ENCODE peak calls at places on chromosomes 6 and 20, in four cellular contexts. M is sigmoid colon, A is MM.1S, V is dorsolateral prefrontal cortex. Y is an unnamed sample.

GRCh38 chr20:20211274-20211987 is 156.5 kb upstream of the INSM1 start:
- DNase-seq in V (no peak), M (no peak), A (no peak), Y (no peak)

GRCh38 chr20:10115021-10115420 is 80.2 kb downstream of the ANKEF1 start:
- DNase-seq in A (no peak), M (no peak), V (no peak), Y (no peak)

GRCh38 chr6:1795923-1796322 is 186.2 kb downstream of the FOXC1 start:
- DNase-seq in M (no peak), V (no peak), A (no peak), Y (no peak)

GRCh38 chr6:170545405-170545804 is 7.7 kb downstream of the PSMB1 start:
- DNase-seq in M (no peak), V (no peak), A (no peak), Y (no peak)

GRCh38 chr6:28807682-28808280 is 116.0 kb downstream of the TRIM27 start:
- DNase-seq in V (no peak), M (no peak), A (no peak), Y (no peak)

GRCh38 chr6:162082520-162082919 is 645.0 kb downstream of the PRKN start:
- DNase-seq in M (no peak), V (no peak), A (no peak), Y (no peak)

GRCh38 chr20:46671866-46672542 is 17.2 kb downstream of the TP53RK start:
- DNase-seq in V (no peak), A (no peak), M (no peak), Y (no peak)

GRCh38 chr6:52417675-52418111 is 2.4 kb upstream of the EFHC1 start:
- DNase-seq in V (no peak), A (no peak), M (no peak), Y (no peak)

GRCh38 chr6:167532410-167533294 is 207.8 kb downstream of the TTLL2 start:
- DNase-seq in A (peak; percentile 11), V (no peak), M (no peak), Y (no peak)

GRCh38 chr20:62400541-62400940 is 6.5 kb downstream of the CABLES2 start:
- DNase-seq in M (no peak), A (no peak), V (no peak), Y (no peak)

GRCh38 chr6:4039348-4039747 is 39.6 kb downstream of the FAM217A start:
- DNase-seq in M (no peak), V (no peak), A (no peak), Y (no peak)

GRCh38 chr6:958531-958930 is 265.6 kb upstream of the EXOC2 start:
- DNase-seq in V (no peak), A (no peak), M (no peak), Y (no peak)

GRCh38 chr6:42136508-42137191 is 5.8 kb downstream of the C6orf132 start:
- DNase-seq in M (no peak), A (no peak), V (no peak), Y (no peak)

GRCh38 chr20:41717464-41717863 is 99.3 kb upstream of the CHD6 start:
- DNase-seq in M (no peak), A (no peak), V (peak; percentile 36), Y (no peak)

GRCh38 chr6:70706491-70707123 is 38.9 kb downstream of the SMAP1 start:
- DNase-seq in A (peak; percentile 58), V (no peak), M (no peak), Y (no peak)

GRCh38 chr6:49890988-49891387 is 24.7 kb upstream of the CRISP1 start:
- DNase-seq in M (no peak), A (no peak), V (no peak), Y (no peak)

GRCh38 chr20:21615617-21616080 is 89.8 kb upstream of the PAX1 start:
- DNase-seq in V (peak; percentile 91), A (peak; percentile 69), M (no peak), Y (no peak)

GRCh38 chr20:6416371-6416770 is 293.5 kb upstream of the FERMT1 start:
- DNase-seq in A (no peak), M (no peak), V (no peak), Y (no peak)
- TF ChIP-seq CTCF in A (no peak), M (no peak), V (no peak), Y (peak; percentile 36)

DNA sequence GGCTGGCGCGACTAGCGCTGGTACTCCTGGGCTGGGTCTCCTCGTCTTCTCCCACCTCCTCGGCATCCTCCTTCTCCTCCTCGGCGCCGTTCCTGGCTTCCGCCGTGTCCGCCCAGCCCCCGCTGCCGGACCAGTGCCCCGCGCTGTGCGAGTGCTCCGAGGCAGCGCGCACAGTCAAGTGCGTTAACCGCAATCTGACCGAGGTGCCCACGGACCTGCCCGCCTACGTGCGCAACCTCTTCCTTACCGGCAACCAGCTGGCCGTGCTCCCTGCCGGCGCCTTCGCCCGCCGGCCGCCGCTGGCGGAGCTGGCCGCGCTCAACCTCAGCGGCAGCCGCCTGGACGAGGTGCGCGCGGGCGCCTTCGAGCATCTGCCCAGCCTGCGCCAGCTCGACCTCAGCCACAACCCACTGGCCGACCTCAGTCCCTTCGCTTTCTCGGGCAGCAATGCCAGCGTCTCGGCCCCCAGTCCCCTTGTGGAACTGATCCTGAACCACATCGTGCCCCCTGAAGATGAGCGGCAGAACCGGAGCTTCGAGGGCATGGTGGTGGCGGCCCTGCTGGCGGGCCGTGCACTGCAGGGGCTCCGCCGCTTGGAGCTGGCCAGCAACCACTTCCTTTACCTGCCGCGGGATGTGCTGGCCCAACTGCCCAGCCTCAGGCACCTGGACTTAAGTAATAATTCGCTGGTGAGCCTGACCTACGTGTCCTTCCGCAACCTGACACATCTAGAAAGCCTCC is 1.6 kb downstream of the TPBG start:
- DNase-seq in A (no peak), V (no peak), M (no peak), Y (no peak)
- H3K4me3 ChIP-seq in A (peak overlapping the region; percentile 80), V (peak overlapping the region; percentile 53), M (peak overlapping the region; percentile 58), Y (peak overlapping the region; percentile 49)

GRCh38 chr6:45378324-45378926 is 691 bp upstream of the SUPT3H start:
- DNase-seq in A (peak; percentile 36), M (no peak), V (peak; percentile 34), Y (no peak)
- TF ChIP-seq CTCF in A (no peak), M (no peak), V (no peak), Y (no peak)

DNA sequence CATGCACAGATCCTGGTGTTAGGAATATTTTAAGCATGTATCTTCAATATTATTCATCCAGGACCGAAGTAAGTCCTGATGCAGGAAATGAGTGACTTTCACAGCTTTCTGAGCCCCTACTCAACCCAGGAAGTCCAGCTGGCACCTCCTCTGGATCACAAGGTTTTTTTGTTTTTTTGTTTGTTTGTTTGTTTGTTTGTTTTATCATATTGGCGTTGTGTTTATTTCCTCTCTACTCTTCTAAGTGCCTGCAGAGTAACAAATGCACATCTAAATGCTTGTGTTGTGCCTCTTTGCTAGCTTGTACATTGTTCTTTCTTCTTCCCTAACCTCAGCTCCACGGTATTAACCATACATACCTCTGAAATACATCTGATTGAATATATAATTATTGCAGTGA is 594.3 kb upstream of the ADGRB3 start:
- DNase-seq in V (no peak), A (no peak), M (no peak), Y (no peak)
- H3K4me3 ChIP-seq in V (no peak overlapping the region), A (no peak overlapping the region), M (no peak overlapping the region), Y (peak overlapping the region; percentile 33)

DNA sequence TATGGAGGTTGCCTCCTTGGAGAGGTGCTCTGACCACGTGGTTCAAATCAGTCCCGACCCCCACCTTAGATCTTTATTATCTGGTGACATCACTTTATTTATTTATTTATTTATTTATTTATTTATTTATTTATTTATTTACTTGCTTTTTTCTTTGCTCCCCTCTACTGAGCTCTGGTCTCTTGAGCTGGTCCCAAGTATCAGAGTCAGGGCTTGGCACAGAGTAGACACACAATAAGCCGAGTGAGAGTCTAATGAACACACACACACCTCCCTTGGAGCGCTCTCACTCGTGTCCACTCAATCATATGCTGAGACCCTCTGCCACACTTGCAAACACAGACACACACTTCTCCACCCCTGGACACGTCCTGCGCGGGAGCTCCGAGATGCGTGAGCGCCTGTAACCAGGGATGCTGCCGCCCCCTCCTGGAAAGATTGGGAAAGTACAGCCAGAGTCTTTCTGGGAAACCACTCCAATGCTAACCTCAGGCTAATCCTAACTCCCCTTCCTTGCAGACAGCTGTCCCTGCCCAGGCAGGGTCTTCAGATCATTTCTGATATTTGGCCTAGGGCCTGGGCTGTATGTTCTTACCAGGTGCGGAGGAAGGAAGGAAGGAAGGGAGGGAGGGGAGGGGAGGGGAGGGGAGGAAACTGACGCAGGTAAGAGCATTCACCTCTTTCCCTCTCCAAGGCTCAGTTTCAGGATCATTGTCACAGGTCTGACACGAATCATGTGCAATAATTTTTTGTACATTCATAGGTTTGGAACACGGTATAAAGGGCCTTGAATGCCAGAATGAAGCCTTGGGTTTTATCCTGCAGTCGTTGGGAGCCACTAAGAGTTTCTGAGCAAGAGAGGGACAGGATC is 70.9 kb downstream of the STK35 start:
- DNase-seq in M (peak; percentile 87), A (peak; percentile 63), V (peak; percentile 84), Y (no peak)
- TF ChIP-seq CTCF in M (peak; percentile 90), A (peak; percentile 91), V (peak; percentile 93), Y (peak; percentile 94)

GRCh38 chr6:90315354-90315960 is 18.8 kb upstream of the BACH2 start:
- DNase-seq in V (no peak), A (no peak), M (no peak), Y (no peak)
- H3K4me3 ChIP-seq in V (no peak overlapping the region), A (no peak overlapping the region), M (no peak overlapping the region), Y (no peak overlapping the region)

GRCh38 chr6:64732888-64733287 is 974.1 kb downstream of the EYS start:
- DNase-seq in M (no peak), V (no peak), A (no peak), Y (no peak)
- TF ChIP-seq CTCF in M (no peak), V (no peak), A (peak; percentile 18), Y (no peak)

DNA sequence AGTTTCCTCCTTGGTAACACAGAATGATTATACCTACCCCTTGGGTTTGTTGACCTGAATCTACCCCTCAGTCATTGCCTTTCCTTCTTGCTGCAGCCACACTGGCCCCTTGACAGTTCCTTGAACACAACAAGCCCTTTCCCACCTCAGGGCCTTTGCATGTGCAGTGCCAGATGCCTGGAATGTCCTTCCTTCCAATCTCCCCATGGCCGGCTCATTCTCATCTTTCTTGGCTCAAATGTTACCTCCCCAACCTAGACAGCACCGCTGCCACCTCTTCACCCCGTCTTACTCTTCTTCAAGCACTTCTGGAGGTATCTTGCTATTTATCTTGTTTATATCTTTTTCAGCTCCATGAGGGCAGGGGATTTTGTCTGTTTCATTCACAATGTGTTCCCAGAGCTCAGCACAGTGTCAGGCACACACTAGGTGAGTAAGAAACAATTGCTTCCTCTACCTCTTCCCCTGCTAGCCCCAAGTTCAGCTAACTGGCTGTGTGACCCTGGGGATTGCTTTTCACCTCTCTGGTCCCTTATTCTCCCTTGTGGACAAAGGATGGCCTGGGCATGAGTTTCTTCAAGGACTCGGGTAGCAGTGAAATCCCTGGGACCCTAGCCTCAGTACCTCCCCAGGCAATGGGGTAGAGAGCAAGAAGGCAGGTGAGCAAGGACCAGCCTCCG is 121.5 kb downstream of the CEBPB start:
- DNase-seq in V (no peak), A (no peak), M (peak; percentile 53), Y (no peak)
- H3K4me3 ChIP-seq in V (no peak overlapping the region), A (no peak overlapping the region), M (no peak overlapping the region), Y (no peak overlapping the region)

GRCh38 chr20:34083137-34083536 is 28.9 kb downstream of the EIF2S2 start:
- DNase-seq in V (no peak), A (no peak), M (peak; percentile 85), Y (no peak)
- TF ChIP-seq CTCF in V (no peak), A (no peak), M (no peak), Y (no peak)

Y was measured in GM12864.